ENCODE peak calls at places on chromosomes 4 and X, in four cellular contexts. I, T, Z and V are unnamed samples.

GRCh38 chrX:72107841-72108590 is 23.7 kb downstream of the RTL5 start:
- DNase-seq in I (no peak), Z (no peak), T (no peak), V (no peak)

GRCh38 chr4:68535976-68536375 is 40.1 kb downstream of the UGT2B17 start:
- DNase-seq in I (no peak), T (no peak), Z (no peak), V (no peak)

GRCh38 chrX:27575565-27575964 is 14.6 kb upstream of the DCAF8L2 start:
- DNase-seq in Z (no peak), I (peak), T (no peak), V (no peak)

GRCh38 chr4:48180234-48180633 is 46.2 kb upstream of the TXK start:
- DNase-seq in Z (no peak), T (no peak), I (peak), V (peak)

GRCh38 chr4:153022233-153022632 is 86.1 kb downstream of the FHDC1 start:
- DNase-seq in T (no peak), Z (no peak), I (no peak), V (no peak)

GRCh38 chrX:70470850-70471289 is 26.2 kb downstream of the DLG3 start:
- DNase-seq in I (peak), Z (no peak), T (no peak), V (peak)

GRCh38 chr4:135319685-135320084 is 1118.1 kb upstream of the PABPC4L start:
- DNase-seq in Z (no peak), I (no peak), T (no peak), V (no peak)

GRCh38 chr4:108144451-108144850 is 24.3 kb downstream of the LEF1 start:
- DNase-seq in T (no peak), Z (no peak), I (no peak), V (no peak)

GRCh38 chrX:106921637-106922036 is 1.4 kb downstream of the CLDN2 start:
- DNase-seq in I (no peak), Z (no peak), T (no peak), V (no peak)

GRCh38 chr4:81421346-81422218 is 50.1 kb downstream of the RASGEF1B start:
- DNase-seq in Z (no peak), I (peak), T (no peak), V (peak)

GRCh38 chrX:148813422-148813821 is 313.0 kb downstream of the AFF2 start:
- DNase-seq in I (no peak), Z (no peak), T (no peak), V (no peak)

GRCh38 chrX:45479196-45479834 is 278.6 kb upstream of the DIPK2B start:
- DNase-seq in Z (no peak), I (peak), T (peak), V (peak)

GRCh38 chr4:185778307-185778706 is 33.7 kb downstream of the SORBS2 start:
- DNase-seq in Z (no peak), I (no peak), T (no peak), V (no peak)

GRCh38 chrX:38864165-38864564 is 62.9 kb downstream of the MID1IP1 start:
- DNase-seq in I (peak), T (no peak), Z (no peak), V (no peak)

GRCh38 chrX:13386636-13387035 is 66.8 kb upstream of the ATXN3L start:
- DNase-seq in T (no peak), Z (no peak), I (no peak), V (no peak)

GRCh38 chr4:8245879-8246833 is 23.4 kb upstream of the HTRA3 start:
- DNase-seq in Z (no peak), T (no peak), I (no peak), V (no peak)

GRCh38 chrX:49912866-49913265 is 9.5 kb upstream of the CLCN5 start:
- DNase-seq in T (no peak), Z (no peak), I (peak), V (no peak)

GRCh38 chrX:136870064-136870463 is 10.5 kb downstream of the RBMX start:
- DNase-seq in Z (no peak), T (no peak), I (no peak), V (no peak)

GRCh38 chr4:102786279-102786678 is 25.5 kb upstream of the MANBA start:
- DNase-seq in I (no peak), T (no peak), Z (no peak), V (no peak)

GRCh38 chr4:108709722-108710121 is 53.1 kb downstream of the ETNPPL start:
- DNase-seq in Z (no peak), I (no peak), T (no peak), V (no peak)

GRCh38 chrX:76850851-76851250 is 423.3 kb downstream of the MAGEE1 start:
- DNase-seq in Z (no peak), T (no peak), I (no peak), V (no peak)

GRCh38 chrX:153824348-153824747 is 6.0 kb downstream of the PDZD4 start:
- DNase-seq in I (no peak), Z (no peak), T (no peak), V (no peak)

GRCh38 chrX:107025538-107025937 is 25.5 kb upstream of the MORC4 start:
- DNase-seq in Z (no peak), T (no peak), I (peak), V (peak)

GRCh38 chr4:632926-633325 is 7.6 kb downstream of the PDE6B start:
- DNase-seq in Z (no peak), I (no peak), T (no peak), V (no peak)

GRCh38 chr4:36224969-36225903 is 19.1 kb downstream of the ARAP2 start:
- DNase-seq in Z (no peak), I (no peak), T (no peak), V (no peak)
- H3K4me3 ChIP-seq in Z (no peak), I (no peak), T (no peak), V (no peak)

DNA sequence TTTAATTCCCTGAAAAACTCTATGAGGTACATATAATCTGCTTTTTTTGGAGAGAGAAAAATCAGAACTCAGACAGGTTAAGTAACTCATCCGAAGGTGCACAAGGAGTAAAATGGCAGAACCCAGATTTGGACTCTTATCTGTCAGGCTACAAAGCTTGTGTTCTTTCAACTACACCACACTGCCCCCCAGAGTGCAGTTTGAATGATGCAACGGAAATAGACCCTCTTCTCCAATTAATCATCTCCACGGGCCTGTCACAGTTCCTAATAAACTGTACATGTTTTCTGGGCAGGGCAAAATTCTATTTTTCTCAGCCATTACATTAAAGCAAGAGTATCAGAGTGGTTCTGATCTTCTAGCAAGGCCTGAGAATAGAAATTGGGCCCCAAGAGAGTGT is 35.3 kb upstream of the DCX start:
- DNase-seq in I (no peak), Z (no peak), T (no peak), V (peak)
- TF ChIP-seq CTCF in I (peak), Z (no peak), T (no peak), V (peak)

DNA sequence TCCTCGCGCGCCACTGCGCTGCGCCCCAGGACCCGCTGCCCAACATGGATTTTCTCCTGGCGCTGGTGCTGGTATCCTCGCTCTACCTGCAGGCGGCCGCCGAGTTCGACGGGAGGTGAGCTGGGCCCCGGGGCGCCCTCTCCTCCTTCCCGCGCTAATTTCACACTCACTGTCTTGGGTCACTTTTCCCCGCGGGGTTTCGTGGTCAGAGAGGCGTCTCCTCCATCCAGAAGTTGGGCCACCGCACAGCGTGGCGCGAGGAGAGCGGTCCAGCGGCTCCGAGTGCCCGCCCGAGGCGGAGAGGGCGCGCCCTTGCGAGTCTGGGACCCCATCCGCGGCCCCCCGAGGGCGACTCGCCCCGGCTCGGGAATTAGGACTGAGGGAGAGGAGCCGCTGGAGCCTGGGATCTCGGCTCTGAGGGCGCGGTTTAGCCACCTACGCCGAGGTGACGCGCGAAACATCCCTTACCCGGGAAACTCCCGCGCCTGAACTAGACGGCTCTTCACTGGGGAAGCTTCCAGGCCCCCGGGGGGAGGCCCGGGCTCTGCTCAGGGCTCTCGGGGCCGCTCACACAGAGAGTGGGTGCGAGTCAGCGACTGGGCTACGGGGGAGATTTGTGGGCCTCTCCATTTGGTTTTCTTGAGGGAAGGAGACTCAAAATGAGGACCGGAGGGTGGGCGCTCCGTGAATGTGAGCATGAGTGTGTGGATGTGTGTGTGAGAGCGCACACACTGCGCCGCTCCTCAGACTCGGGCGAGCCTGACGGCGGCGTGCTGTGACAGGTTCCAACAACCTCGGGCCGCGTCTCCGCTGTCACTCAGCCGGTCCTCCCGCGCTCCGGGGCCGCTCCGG is 564 bp downstream of the NPNT start:
- DNase-seq in Z (peak), I (no peak), T (no peak), V (no peak)
- H3K4me3 ChIP-seq in Z (peak), I (no peak), T (peak), V (peak)

DNA sequence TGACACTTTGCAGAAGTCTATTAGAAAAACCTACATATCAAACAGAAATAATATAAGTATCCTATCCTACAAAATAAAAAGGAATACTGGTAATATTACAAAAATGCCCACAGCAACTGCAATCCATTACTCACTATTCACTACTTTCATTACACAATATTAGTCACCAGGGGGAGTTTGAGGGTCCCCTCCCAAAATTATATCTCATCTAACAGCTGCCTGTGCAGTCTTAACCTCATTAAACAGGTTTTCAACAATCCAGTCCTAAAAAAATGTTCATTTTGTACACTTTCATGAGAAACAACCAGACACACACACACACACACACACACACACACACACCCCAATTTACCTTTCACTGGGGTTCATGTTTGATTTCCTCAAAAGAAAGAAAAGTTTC is 2.9 kb downstream of the CLOCK start:
- DNase-seq in Z (no peak), I (peak), T (no peak), V (peak)
- TF ChIP-seq CTCF in Z (no peak), I (no peak), T (no peak), V (no peak)